ENCODE peak calls at places on chromosomes 11 and 22, in ten cellular contexts. U is aorta, K is Caco-2, V is SJSA1, P is tibial nerve, M is HAP-1, B is adrenal gland, O is heart left ventricle, F is right atrium auricular region, J is heart right ventricle. Z is an unnamed sample. For H3K27me3 and H3K4me1, the result is how much of the 10 kb centered on the place peaks cover.

GRCh38 chr11:746289-747175 is 732 bp upstream of the TALDO1 start:
- DNase-seq in P (no peak), M (peak), J (no peak), B (no peak), U (no peak), K (no peak), V (no peak), F (no peak), O (no peak), Z (peak)

GRCh38 chr11:85682330-85683305 is 3.4 kb downstream of the CCDC89 start:
- DNase-seq in O (peak), J (peak), F (no peak), M (no peak), U (peak), P (peak), V (no peak), K (no peak), B (peak), Z (peak)

GRCh38 chr11:3220521-3221407 is 2.2 kb upstream of the MRGPRG start:
- DNase-seq in F (no peak), O (no peak), P (no peak), J (peak), U (peak), M (no peak), V (no peak), B (peak), K (peak), Z (no peak)

GRCh38 chr11:27064086-27064485 is 23.5 kb downstream of the BBOX1 start:
- DNase-seq in O (no peak), P (no peak), J (no peak), V (no peak), U (no peak), B (no peak), F (no peak), K (no peak), M (no peak), Z (no peak)

GRCh38 chr22:29912141-29912540 is 29.2 kb downstream of the MTMR3 start:
- DNase-seq in M (no peak), O (no peak), V (no peak), P (no peak), K (no peak), J (no peak), U (no peak), F (no peak), B (no peak), Z (no peak)

GRCh38 chr11:130206141-130206540 is 46.6 kb downstream of the ST14 start:
- DNase-seq in F (no peak), O (no peak), P (no peak), B (no peak), M (no peak), K (peak), U (no peak), J (no peak), V (no peak), Z (peak)

GRCh38 chr22:40491990-40492631 is 121.7 kb downstream of the SGSM3 start:
- DNase-seq in M (no peak), O (no peak), U (no peak), B (no peak), J (peak), P (no peak), V (no peak), F (no peak), K (no peak), Z (no peak)

GRCh38 chr11:133181672-133182071 is 350.6 kb downstream of the OPCML start:
- DNase-seq in K (no peak), F (no peak), M (no peak), U (no peak), V (no peak), B (no peak), P (no peak), J (no peak), O (no peak), Z (no peak)

GRCh38 chr11:99682646-99683045 is 661.9 kb downstream of the CNTN5 start:
- DNase-seq in M (no peak), U (no peak), B (no peak), P (no peak), F (no peak), K (no peak), J (no peak), V (no peak), O (no peak), Z (no peak)

GRCh38 chr11:293852-294661 is 5.1 kb downstream of the PGGHG start:
- DNase-seq in F (no peak), O (peak), U (peak), P (no peak), J (no peak), B (no peak), K (peak), V (no peak), M (no peak), Z (no peak)

GRCh38 chr11:27124514-27125264 is 84.1 kb downstream of the BBOX1 start:
- DNase-seq in M (no peak), K (no peak), B (no peak), J (no peak), P (no peak), V (no peak), O (no peak), U (no peak), F (no peak), Z (no peak)

GRCh38 chr11:63879598-63879997 is 37.4 kb downstream of the RCOR2 start:
- DNase-seq in K (no peak), M (no peak), P (no peak), V (no peak), F (no peak), O (no peak), J (no peak), B (no peak), U (no peak), Z (no peak)

GRCh38 chr11:95793111-95793510 is 2.8 kb downstream of the CEP57 start:
- DNase-seq in U (no peak), M (no peak), B (no peak), K (no peak), F (no peak), J (no peak), P (no peak), O (no peak), V (no peak), Z (no peak)

GRCh38 chr11:3947084-3947483 is 91.6 kb downstream of the STIM1 start:
- DNase-seq in K (no peak), B (peak), F (no peak), J (peak), U (no peak), O (peak), P (peak), M (no peak), V (no peak), Z (peak)

GRCh38 chr11:19670030-19670761 is 42.4 kb upstream of the NAV2 start:
- DNase-seq in F (no peak), V (no peak), M (no peak), O (no peak), K (no peak), B (no peak), U (no peak), P (no peak), J (no peak), Z (no peak)

GRCh38 chr11:59158206-59159068 is 13.5 kb upstream of the DTX4 start:
- DNase-seq in J (peak), O (peak), V (peak), K (peak), B (peak), M (peak), F (peak), P (peak), U (no peak), Z (peak)

GRCh38 chr11:33899383-33900037 is 7.6 kb upstream of the LMO2 start:
- DNase-seq in V (no peak), P (peak), J (peak), K (no peak), F (peak), M (no peak), U (peak), O (peak), B (peak), Z (peak)

DNA sequence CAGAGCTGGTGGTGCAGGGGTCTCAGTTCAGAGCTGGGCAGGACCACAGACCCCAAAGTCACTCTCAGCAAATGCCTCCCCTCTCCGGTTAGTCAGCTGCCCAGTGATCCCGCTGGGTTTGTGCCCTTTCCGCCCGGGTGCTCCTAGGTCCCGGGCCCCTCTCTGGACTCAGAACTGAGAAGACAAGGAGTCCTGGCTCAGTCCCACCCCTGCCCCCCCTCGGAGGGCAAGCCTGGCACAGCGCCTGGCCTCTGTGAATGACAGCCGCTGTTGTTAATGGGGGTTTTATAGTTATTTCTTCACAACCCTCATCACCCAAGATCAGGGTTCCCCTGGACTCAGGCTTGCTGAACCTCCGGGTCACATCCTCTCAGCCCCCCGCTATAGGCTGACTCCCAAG is 47.6 kb downstream of the ELFN2 start:
- DNase-seq in P (no peak), J (no peak), M (no peak), B (no peak), V (no peak), F (no peak), K (no peak), O (no peak), U (no peak), Z (no peak)
- H3K27me3 ChIP-seq in P (under half), J (half or more), M (half or more), B (under half), V (half or more), F (under half), K (under half), O (under half), U (under half), Z (under half)

GRCh38 chr11:116990811-116991210 is 107.4 kb downstream of the SIK3 start:
- DNase-seq in U (no peak), M (peak), P (no peak), B (no peak), O (no peak), J (no peak), V (no peak), K (no peak), F (no peak), Z (no peak)
- H3K4me1 ChIP-seq in U (under half), M (under half), P (half or more), B (under half), O (half or more), J (half or more), V (under half), K (half or more), F (half or more), Z (under half)

DNA sequence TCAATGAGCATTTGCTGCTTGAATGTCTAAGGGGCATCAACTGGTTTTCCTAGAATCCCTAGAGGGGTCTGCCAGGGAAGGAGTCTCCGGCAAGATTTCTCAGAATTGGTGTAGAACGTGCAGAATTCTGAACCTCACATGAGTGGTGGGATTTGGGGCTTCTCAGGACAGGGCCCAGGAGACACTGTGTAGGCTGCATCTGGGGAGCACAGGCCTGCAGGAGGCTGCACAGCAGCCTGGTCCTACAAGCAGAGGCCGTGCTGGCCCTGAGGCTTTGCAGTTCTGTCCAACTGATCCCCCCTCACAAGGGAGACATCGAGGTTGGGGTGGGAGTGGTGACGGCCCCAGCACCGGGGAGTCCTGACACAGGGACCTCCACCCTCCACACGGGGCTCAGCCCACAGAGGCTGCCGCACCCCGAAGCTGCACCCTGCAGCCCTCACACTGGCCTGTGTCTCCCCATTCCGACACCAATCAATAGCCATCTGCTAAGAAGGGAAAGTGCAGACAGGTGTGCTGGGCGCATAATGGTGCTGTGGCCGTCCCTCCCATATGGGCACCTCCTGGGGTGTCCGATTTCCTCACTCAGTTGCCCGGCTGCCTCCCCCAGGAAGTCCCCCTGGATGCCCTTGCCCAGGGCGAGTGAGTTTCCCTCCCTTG is 688.1 kb downstream of the BRD1 start:
- DNase-seq in P (no peak), B (no peak), J (no peak), O (no peak), F (no peak), K (no peak), M (no peak), V (no peak), U (no peak), Z (no peak)
- H3K27me3 ChIP-seq in P (under half), B (under half), J (under half), O (under half), F (under half), K (under half), M (under half), V (under half), U (under half), Z (under half)

DNA sequence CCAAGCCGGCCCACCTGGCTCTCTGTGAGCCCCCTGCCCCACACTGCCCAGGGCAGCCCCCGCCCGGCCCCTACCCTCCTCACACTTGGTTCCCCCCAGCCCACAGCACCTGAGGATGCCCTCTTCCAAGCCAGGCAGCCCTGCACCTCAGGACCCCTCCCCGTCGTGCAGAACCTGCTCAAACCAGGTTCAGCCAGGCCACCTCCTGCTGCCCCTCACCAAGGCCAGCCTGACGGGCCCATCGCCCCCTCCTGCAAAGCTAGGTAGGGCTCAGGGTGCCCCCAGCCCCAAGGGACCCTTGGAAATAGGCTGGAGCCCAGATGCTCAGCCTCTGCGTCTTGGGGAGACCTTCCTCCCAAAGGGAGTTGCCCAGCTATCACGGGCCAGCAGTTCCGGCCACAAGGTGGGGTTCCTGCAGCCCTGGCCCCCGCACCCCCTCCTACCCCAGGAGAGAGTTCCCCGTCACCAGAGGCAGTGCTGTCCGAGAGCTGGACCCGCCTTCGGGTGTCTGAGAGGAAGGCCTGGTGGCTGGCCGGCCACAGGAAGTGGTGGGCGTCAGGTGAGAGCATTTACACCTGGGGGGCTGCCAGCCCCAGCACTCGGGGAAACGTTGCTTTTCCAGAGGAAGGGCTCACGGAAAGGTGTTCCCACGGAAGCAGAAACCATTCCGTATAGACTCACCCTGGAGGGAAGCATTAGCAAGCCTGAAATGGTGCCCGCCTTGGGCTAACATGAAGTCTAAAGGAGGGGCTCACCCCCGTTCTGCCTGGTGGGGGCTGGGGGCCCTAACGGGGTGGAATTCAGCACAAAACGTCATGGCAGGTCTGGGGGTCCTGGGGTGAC is 3.2 kb upstream of the SYT8 start:
- DNase-seq in K (no peak), V (no peak), O (peak), U (no peak), F (no peak), P (no peak), J (no peak), B (no peak), M (no peak), Z (no peak)
- H3K4me1 ChIP-seq in K (half or more), V (half or more), O (under half), U (under half), F (under half), P (half or more), J (under half), B (under half), M (under half), Z (half or more)

Z was measured in body of pancreas.